ENCODE peak calls at places on chromosomes 12 and 14, in nine cellular contexts. Q, Z, M, X, R, T, Y, B and H are unnamed samples.

GRCh38 chr12:66612053-66612775 is 66.7 kb downstream of the GRIP1 start:
- DNase-seq in X (no peak), B (no peak), R (no peak), Y (no peak), Z (no peak), T (no peak), M (no peak), Q (no peak), H (no peak)

GRCh38 chr12:120630139-120630895 is 10.1 kb upstream of the CABP1 start:
- DNase-seq in Z (no peak), T (no peak), M (no peak), X (peak), Y (no peak), Q (no peak), R (no peak), B (no peak), H (no peak)

GRCh38 chr12:124782132-124782531 is 81.5 kb downstream of the SCARB1 start:
- DNase-seq in X (no peak), Z (no peak), T (no peak), R (no peak), B (no peak), Y (no peak), Q (no peak), M (no peak), H (no peak)

GRCh38 chr12:7058163-7058845 is 2.2 kb upstream of the C1S start:
- DNase-seq in Z (no peak), B (no peak), Q (no peak), T (no peak), X (no peak), Y (no peak), M (no peak), R (no peak), H (no peak)

GRCh38 chr14:101121399-101122113 is 218.0 kb upstream of the RTL1 start:
- DNase-seq in B (no peak), X (peak), Q (no peak), R (no peak), M (no peak), T (no peak), Z (no peak), Y (no peak), H (no peak)

GRCh38 chr12:4117386-4118016 is 156.1 kb upstream of the CCND2 start:
- DNase-seq in R (no peak), B (no peak), M (no peak), Y (no peak), Z (no peak), X (no peak), T (no peak), Q (no peak), H (no peak)

GRCh38 chr14:91509083-91509877 is 830 bp downstream of the PPP4R3A start:
- DNase-seq in M (peak), R (no peak), T (peak), Z (peak), Q (peak), X (no peak), Y (peak), B (peak), H (peak)

GRCh38 chr14:24329736-24330135 is 5.1 kb downstream of the ADCY4 start:
- DNase-seq in R (no peak), Z (no peak), X (no peak), Y (no peak), B (no peak), T (no peak), M (no peak), Q (no peak), H (no peak)

GRCh38 chr12:71338933-71339332 is 100.7 kb upstream of the LGR5 start:
- DNase-seq in Q (no peak), Z (no peak), X (no peak), B (no peak), Y (no peak), R (no peak), T (no peak), M (no peak), H (no peak)

GRCh38 chr12:52542157-52542556 is 10.8 kb downstream of the KRT71 start:
- DNase-seq in M (no peak), B (no peak), Q (peak), R (no peak), T (no peak), X (no peak), Z (no peak), Y (no peak), H (no peak)

GRCh38 chr12:107404981-107405380 is 280.6 kb upstream of the PWP1 start:
- DNase-seq in X (no peak), T (peak), B (peak), Z (no peak), M (no peak), R (no peak), Y (peak), Q (peak), H (peak)

GRCh38 chr12:120290541-120291312 is 976 bp downstream of the RNU4-2 start:
- DNase-seq in Y (peak), B (no peak), Q (no peak), M (no peak), Z (no peak), X (no peak), T (no peak), R (no peak), H (no peak)

GRCh38 chr12:115632323-115632722 is 645.2 kb downstream of the MED13L start:
- DNase-seq in X (no peak), M (no peak), B (peak), R (no peak), Y (no peak), T (no peak), Z (no peak), Q (no peak), H (peak)
- TF ChIP-seq CTCF in X (peak), M (no peak), B (peak), R (peak), Y (peak), T (peak), Z (no peak), Q (peak), H (peak)

GRCh38 chr14:56173360-56173922 is 55.2 kb downstream of the PELI2 start:
- DNase-seq in Z (no peak), R (no peak), X (no peak), T (no peak), Q (no peak), Y (no peak), B (no peak), M (no peak), H (no peak)

GRCh38 chr14:56170028-56170427 is 51.8 kb downstream of the PELI2 start:
- DNase-seq in Q (no peak), M (no peak), B (no peak), Y (no peak), Z (no peak), R (no peak), T (no peak), X (no peak), H (no peak)

GRCh38 chr14:56172074-56172473 is 53.9 kb downstream of the PELI2 start:
- DNase-seq in X (no peak), B (no peak), Y (no peak), Z (no peak), T (no peak), R (no peak), M (no peak), Q (no peak), H (no peak)

GRCh38 chr14:56170877-56171422 is 52.7 kb downstream of the PELI2 start:
- DNase-seq in M (no peak), Q (no peak), X (no peak), R (no peak), Z (no peak), B (no peak), Y (no peak), T (no peak), H (no peak)

GRCh38 chr14:56172571-56172971 is 54.4 kb downstream of the PELI2 start:
- DNase-seq in Y (no peak), M (no peak), Z (no peak), X (no peak), T (no peak), Q (peak), B (peak), R (no peak), H (peak)
- H3K27ac ChIP-seq in Y (no peak), M (no peak), Z (no peak), X (no peak), T (no peak), Q (no peak), B (no peak), R (peak), H (no peak)

GRCh38 chr12:114355389-114356088 is 50.4 kb downstream of the TBX5 start:
- DNase-seq in R (no peak), Z (no peak), Y (no peak), T (no peak), M (no peak), B (no peak), X (no peak), Q (no peak), H (no peak)
- TF ChIP-seq CTCF in R (no peak), Z (no peak), Y (no peak), T (peak), M (no peak), B (no peak), X (no peak), Q (no peak), H (no peak)

DNA sequence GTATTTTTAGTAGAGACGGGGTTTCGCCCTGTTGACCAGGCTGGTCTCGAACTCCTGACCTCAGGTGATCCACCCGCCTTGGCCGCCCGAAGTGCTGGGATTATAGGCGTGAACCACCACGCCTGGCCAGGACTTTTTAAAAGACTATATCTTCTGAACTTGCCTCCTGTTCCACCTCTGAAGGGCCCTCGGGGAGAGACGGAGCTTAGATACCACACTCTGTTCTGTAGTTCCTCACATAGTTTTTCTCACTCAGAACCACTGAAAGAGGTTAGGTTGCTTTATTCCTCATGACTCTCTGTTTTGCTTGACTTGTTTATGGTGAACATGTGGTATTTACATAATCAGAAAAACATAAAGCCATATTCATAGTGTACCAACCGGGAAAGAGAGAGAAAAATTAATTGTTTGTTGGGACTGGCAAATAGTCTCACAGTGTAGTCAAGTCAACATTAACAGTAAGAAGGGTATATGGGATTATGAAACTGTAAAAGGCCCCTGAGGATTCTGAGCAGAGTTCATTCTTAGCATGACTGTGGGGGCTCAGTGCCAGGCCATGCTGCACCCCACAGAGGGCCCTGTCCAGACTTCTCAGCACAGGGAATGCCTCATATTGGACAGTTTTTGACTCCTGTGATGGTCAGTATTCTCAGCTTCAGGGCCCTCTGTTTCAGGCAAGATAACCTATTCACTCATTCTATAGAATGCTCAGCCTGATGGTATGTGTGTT is 342.3 kb downstream of the ZFP36L1 start:
- DNase-seq in M (no peak), R (no peak), X (no peak), Z (no peak), Q (no peak), T (no peak), B (no peak), Y (no peak), H (no peak)
- H3K27ac ChIP-seq in M (peak), R (peak), X (no peak), Z (no peak), Q (no peak), T (no peak), B (no peak), Y (peak), H (no peak)

DNA sequence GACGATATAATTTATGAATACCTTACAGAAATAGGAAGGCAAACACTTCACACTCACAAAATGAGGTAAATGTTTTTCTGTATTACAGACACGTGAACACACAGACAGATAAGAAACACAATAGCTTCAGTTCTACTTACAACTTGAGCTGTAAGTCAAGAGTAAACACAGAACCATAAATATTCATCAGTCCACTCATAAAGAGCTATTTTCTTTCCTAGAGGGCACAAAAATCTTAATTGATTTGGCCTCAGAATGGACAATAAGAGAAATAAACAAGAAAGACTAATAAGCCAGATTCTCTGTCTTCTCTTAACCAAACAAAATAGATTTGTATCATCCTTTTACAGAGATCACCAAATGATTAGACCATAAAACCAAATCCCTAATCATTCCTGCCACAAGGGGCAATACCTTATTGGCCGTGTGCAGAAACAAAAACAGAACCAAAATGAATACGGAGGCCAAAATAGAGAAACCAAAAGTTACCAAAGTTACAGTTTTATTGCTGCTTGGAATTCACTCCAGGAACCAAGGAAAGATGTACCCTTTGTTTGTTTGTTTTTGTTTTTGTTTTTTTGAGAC is 38.1 kb upstream of the GARIN2 start:
- DNase-seq in R (no peak), T (no peak), Z (no peak), B (no peak), Q (no peak), X (no peak), Y (no peak), M (no peak), H (no peak)
- TF ChIP-seq CTCF in R (no peak), T (peak), Z (no peak), B (peak), Q (peak), X (peak), Y (no peak), M (no peak), H (no peak)

GRCh38 chr12:92582466-92582865 is 120.3 kb upstream of the PLEKHG7 start:
- DNase-seq in Y (no peak), X (no peak), M (no peak), R (no peak), Q (no peak), Z (no peak), B (no peak), T (no peak), H (no peak)

GRCh38 chr12:92583910-92584309 is 118.9 kb upstream of the PLEKHG7 start:
- DNase-seq in R (no peak), M (no peak), Q (no peak), B (no peak), T (no peak), X (no peak), Y (no peak), Z (no peak), H (no peak)

GRCh38 chr12:92585106-92585775 is 117.5 kb upstream of the PLEKHG7 start:
- DNase-seq in Q (no peak), X (no peak), R (no peak), Y (no peak), M (no peak), T (no peak), Z (no peak), B (no peak), H (no peak)

GRCh38 chr12:92582888-92583287 is 119.9 kb upstream of the PLEKHG7 start:
- DNase-seq in Z (no peak), Q (no peak), X (no peak), B (no peak), Y (no peak), M (no peak), R (no peak), T (no peak), H (no peak)

DNA sequence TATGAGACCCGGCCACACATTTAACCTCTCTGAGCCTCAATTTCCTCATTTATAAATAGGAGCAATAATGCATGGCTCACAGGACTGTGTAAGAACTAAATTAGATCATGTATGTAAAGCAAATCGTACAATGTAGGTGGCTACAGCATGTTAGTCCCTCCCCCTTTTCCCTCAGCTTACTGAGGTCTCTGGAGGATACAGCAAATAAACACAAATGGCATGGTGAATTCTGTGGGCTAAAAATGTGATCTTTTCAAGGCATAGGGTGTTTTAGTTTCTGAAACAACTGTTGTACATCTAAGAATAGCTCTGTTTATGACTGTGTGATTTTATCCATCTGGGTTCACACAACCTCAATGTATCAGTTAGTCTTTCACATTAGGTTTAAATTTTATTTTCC is 121.2 kb upstream of the PLEKHG7 start:
- DNase-seq in Q (no peak), Y (no peak), B (no peak), Z (no peak), X (no peak), R (no peak), M (no peak), T (no peak), H (no peak)
- H3K27ac ChIP-seq in Q (no peak), Y (no peak), B (no peak), Z (no peak), X (no peak), R (no peak), M (no peak), T (no peak), H (no peak)